ENCODE peak calls at places on chromosomes 11 and 22, in seven cellular contexts. W, C, E, L, B, Q and K are unnamed samples. For H3K4me1, the result is how much of the 10 kb centered on the place peaks cover.

GRCh38 chr11:10476927-10477689 is 22.0 kb downstream of the AMPD3 start:
- DNase-seq in W (no peak), C (no peak), E (no peak), L (no peak), B (no peak), Q (no peak), K (no peak)

GRCh38 chr11:55942785-55943392 is 6.7 kb upstream of the OR5I1 start:
- DNase-seq in W (peak), C (no peak), E (peak), L (no peak), B (no peak), Q (no peak), K (no peak)

GRCh38 chr11:11416502-11416901 is 63.5 kb upstream of the CSNK2A3 start:
- DNase-seq in W (no peak), C (no peak), E (no peak), L (no peak), B (no peak), Q (no peak), K (no peak)

GRCh38 chr22:44523981-44524759 is 26.1 kb upstream of the RTL6 start:
- DNase-seq in W (no peak), C (no peak), E (peak), L (no peak), B (peak), Q (no peak), K (no peak)

GRCh38 chr11:32758291-32758690 is 36.2 kb downstream of the CCDC73 start:
- DNase-seq in W (no peak), C (no peak), E (no peak), L (no peak), B (no peak), Q (no peak), K (no peak)

GRCh38 chr11:33545941-33546340 is 154.7 kb downstream of the C11orf91 start:
- DNase-seq in W (no peak), C (no peak), E (no peak), L (no peak), B (no peak), Q (no peak), K (no peak)

GRCh38 chr11:6599884-6600390 is 3.5 kb downstream of the RRP8 start:
- DNase-seq in W (no peak), C (no peak), E (no peak), L (no peak), B (no peak), Q (peak), K (no peak)

GRCh38 chr22:44628856-44629255 is 73.1 kb upstream of the PRR5 start:
- DNase-seq in W (no peak), C (no peak), E (no peak), L (no peak), B (no peak), Q (no peak), K (no peak)

GRCh38 chr11:117440258-117440657 is 112.6 kb downstream of the CEP164 start:
- DNase-seq in W (no peak), C (no peak), E (no peak), L (no peak), B (no peak), Q (no peak), K (no peak)

GRCh38 chr22:25542720-25543402 is 21.6 kb upstream of the GRK3 start:
- DNase-seq in W (no peak), C (no peak), E (peak), L (no peak), B (no peak), Q (no peak), K (no peak)

GRCh38 chr11:116932182-116932581 is 94.8 kb upstream of the APOA1 start:
- DNase-seq in W (no peak), C (peak), E (no peak), L (no peak), B (no peak), Q (no peak), K (no peak)

GRCh38 chr22:50027639-50028537 is 15.3 kb upstream of the IL17REL start:
- DNase-seq in W (no peak), C (no peak), E (no peak), L (no peak), B (no peak), Q (no peak), K (no peak)

GRCh38 chr11:94537051-94537600 is 6.6 kb upstream of the FUT4 start:
- DNase-seq in W (no peak), C (no peak), E (no peak), L (no peak), B (no peak), Q (no peak), K (no peak)

GRCh38 chr22:35195821-35196220 is 61.5 kb upstream of the HMGXB4 start:
- DNase-seq in W (no peak), C (no peak), E (no peak), L (no peak), B (no peak), Q (no peak), K (no peak)

GRCh38 chr11:3165152-3165705 is at the start of gene OSBPL5:
- DNase-seq in W (peak), C (peak), E (peak), L (no peak), B (peak), Q (peak), K (peak)

GRCh38 chr11:120432056-120433018 is 79.2 kb upstream of the GRIK4 start:
- DNase-seq in W (peak), C (no peak), E (no peak), L (peak), B (no peak), Q (peak), K (no peak)

GRCh38 chr11:119709638-119710346 is 19.2 kb downstream of the NECTIN1 start:
- DNase-seq in W (peak), C (no peak), E (peak), L (no peak), B (no peak), Q (no peak), K (no peak)

GRCh38 chr11:88292156-88292844 is 45.2 kb downstream of the CTSC start:
- DNase-seq in W (no peak), C (no peak), E (peak), L (no peak), B (no peak), Q (no peak), K (no peak)

GRCh38 chr11:59463176-59463575 is 6.4 kb downstream of the OR4D6 start:
- DNase-seq in W (peak), C (no peak), E (no peak), L (no peak), B (no peak), Q (no peak), K (no peak)

GRCh38 chr11:115525600-115526006 is 21.4 kb upstream of the CADM1 start:
- DNase-seq in W (no peak), C (no peak), E (no peak), L (no peak), B (no peak), Q (no peak), K (no peak)

GRCh38 chr11:122441702-122442092 is 213.8 kb upstream of the UBASH3B start:
- DNase-seq in W (no peak), C (no peak), E (no peak), L (no peak), B (no peak), Q (no peak), K (no peak)

GRCh38 chr11:8744423-8744822 is 61.8 kb downstream of the RPL27A start:
- DNase-seq in W (no peak), C (no peak), E (no peak), L (no peak), B (no peak), Q (no peak), K (no peak)

GRCh38 chr11:70032470-70032795 is 45.7 kb upstream of the ANO1 start:
- DNase-seq in W (no peak), C (no peak), E (no peak), L (no peak), B (no peak), Q (no peak), K (no peak)

GRCh38 chr11:65557280-65558001 is 718 bp downstream of the LTBP3 start:
- DNase-seq in W (peak), C (no peak), E (no peak), L (no peak), B (no peak), Q (no peak), K (no peak)

GRCh38 chr22:26527574-26528465 is 15.5 kb upstream of the TFIP11 start:
- DNase-seq in W (no peak), C (no peak), E (peak), L (no peak), B (peak), Q (no peak), K (no peak)

GRCh38 chr11:95516786-95517185 is 272.8 kb downstream of the FAM76B start:
- DNase-seq in W (no peak), C (no peak), E (no peak), L (no peak), B (no peak), Q (no peak), K (no peak)

GRCh38 chr22:30386608-30386959 is 627 bp downstream of the RNF215 start:
- DNase-seq in W (no peak), C (no peak), E (no peak), L (no peak), B (no peak), Q (no peak), K (no peak)

GRCh38 chr11:32785262-32785661 is 9.2 kb downstream of the CCDC73 start:
- DNase-seq in W (no peak), C (no peak), E (no peak), L (no peak), B (no peak), Q (no peak), K (no peak)

GRCh38 chr11:61949169-61950034 is 749 bp upstream of the BEST1 start:
- DNase-seq in W (peak), C (no peak), E (peak), L (no peak), B (peak), Q (no peak), K (no peak)

GRCh38 chr11:115501504-115501894 is 2.7 kb downstream of the CADM1 start:
- DNase-seq in W (peak), C (no peak), E (no peak), L (no peak), B (no peak), Q (no peak), K (no peak)

GRCh38 chr11:9775393-9775780 is 111.5 kb downstream of the SWAP70 start:
- DNase-seq in W (peak), C (no peak), E (no peak), L (no peak), B (no peak), Q (no peak), K (no peak)

GRCh38 chr11:35227551-35228341 is 88.8 kb downstream of the CD44 start:
- DNase-seq in W (no peak), C (no peak), E (no peak), L (no peak), B (no peak), Q (no peak), K (no peak)

GRCh38 chr11:123187221-123187620 is 7.8 kb downstream of the CLMP start:
- DNase-seq in W (no peak), C (no peak), E (no peak), L (no peak), B (no peak), Q (no peak), K (no peak)

GRCh38 chr11:69518081-69518950 is 36.9 kb downstream of the LINC01488 start:
- DNase-seq in W (no peak), C (no peak), E (no peak), L (no peak), B (no peak), Q (no peak), K (no peak)

GRCh38 chr22:39932918-39933649 is 27.1 kb upstream of the TMA7B start:
- DNase-seq in W (peak), C (peak), E (peak), L (no peak), B (no peak), Q (no peak), K (peak)

GRCh38 chr22:43304831-43305230 is 38.3 kb downstream of the SCUBE1 start:
- DNase-seq in W (no peak), C (no peak), E (no peak), L (no peak), B (no peak), Q (no peak), K (no peak)

GRCh38 chr11:26420331-26420730 is 88.4 kb downstream of the ANO3 start:
- DNase-seq in W (peak), C (no peak), E (no peak), L (no peak), B (no peak), Q (no peak), K (no peak)
- H3K4me1 ChIP-seq in W (under half), C (under half), E (under half), L (under half), B (under half), Q (under half), K (under half)

GRCh38 chr11:46335858-46336600 is 11.2 kb upstream of the DGKZ start:
- DNase-seq in W (no peak), C (no peak), E (no peak), L (no peak), B (no peak), Q (no peak), K (no peak)

GRCh38 chr11:46336781-46337180 is 10.5 kb upstream of the DGKZ start:
- DNase-seq in W (no peak), C (no peak), E (no peak), L (no peak), B (no peak), Q (no peak), K (no peak)

GRCh38 chr11:46338988-46339666 is 8.1 kb upstream of the DGKZ start:
- DNase-seq in W (peak), C (no peak), E (peak), L (no peak), B (peak), Q (peak), K (no peak)

GRCh38 chr11:46338636-46338987 is 8.7 kb upstream of the DGKZ start:
- DNase-seq in W (peak), C (no peak), E (no peak), L (no peak), B (no peak), Q (no peak), K (no peak)

GRCh38 chr11:46337626-46338345 is 9.5 kb upstream of the DGKZ start:
- DNase-seq in W (no peak), C (no peak), E (no peak), L (no peak), B (no peak), Q (no peak), K (no peak)
- H3K4me1 ChIP-seq in W (under half), C (half or more), E (under half), L (under half), B (under half), Q (under half), K (under half)

DNA sequence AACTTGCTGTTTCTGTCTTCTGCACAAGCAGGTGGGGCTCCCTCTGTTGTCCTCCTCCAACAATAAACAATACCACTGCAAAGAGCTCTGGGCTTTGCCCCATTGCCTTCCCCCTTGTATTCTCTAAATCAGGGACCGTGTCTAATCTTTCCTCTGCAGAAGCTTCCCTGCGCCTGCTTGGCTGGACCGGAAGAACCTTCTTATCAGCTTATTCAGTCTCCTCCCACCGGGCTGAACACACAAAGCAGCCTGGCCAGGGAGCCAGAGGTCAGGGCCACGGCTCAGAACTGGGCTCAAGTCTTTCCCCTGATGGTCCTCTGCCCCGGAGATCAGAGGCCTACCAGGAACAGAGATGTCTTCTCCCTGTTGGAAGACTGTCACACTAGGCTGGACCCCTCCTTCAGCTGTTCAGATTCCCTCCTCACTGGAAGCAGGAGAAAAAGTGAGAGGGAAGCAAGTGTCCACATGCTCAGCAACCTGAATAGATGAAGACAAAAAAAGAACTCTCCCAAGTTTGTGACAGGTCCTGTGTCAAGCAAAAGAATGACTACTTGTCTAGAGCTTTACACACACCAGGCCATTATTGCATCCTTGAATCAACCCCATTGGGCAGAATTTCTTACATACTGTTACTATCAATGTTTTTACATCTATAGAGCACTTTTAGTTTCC is 63.7 kb downstream of the RAB30 start:
- DNase-seq in W (peak), C (no peak), E (peak), L (no peak), B (peak), Q (no peak), K (no peak)
- H3K4me1 ChIP-seq in W (under half), C (under half), E (under half), L (under half), B (half or more), Q (under half), K (under half)

DNA sequence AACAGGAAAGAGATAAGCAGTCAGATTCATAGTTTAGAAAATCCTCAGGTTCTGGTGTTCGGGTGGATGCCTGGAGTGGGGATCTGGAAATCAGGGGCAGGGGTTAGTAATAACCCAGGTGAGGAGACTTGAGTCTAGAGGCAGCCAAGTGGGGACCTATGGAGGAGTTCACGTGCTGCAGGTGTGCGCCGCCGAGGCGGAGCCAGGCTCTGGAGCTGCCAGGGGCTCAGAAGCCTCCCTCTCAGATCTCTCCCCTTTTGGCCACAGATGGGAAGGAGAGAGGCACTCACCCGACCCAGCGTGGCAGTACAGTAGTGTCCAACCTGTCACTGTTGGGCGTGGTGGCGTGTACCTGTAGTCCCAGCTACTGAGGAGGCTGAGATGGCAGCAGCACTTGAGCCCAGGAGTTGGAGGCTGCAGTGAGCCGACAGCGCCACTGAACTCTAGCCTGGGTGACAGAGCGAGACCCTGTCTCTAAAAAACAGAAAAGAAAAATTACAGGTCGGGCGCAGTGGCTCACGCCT is 27.5 kb downstream of the TXN2 start:
- DNase-seq in W (no peak), C (no peak), E (no peak), L (no peak), B (no peak), Q (no peak), K (no peak)
- H3K4me1 ChIP-seq in W (under half), C (half or more), E (under half), L (under half), B (half or more), Q (under half), K (half or more)

DNA sequence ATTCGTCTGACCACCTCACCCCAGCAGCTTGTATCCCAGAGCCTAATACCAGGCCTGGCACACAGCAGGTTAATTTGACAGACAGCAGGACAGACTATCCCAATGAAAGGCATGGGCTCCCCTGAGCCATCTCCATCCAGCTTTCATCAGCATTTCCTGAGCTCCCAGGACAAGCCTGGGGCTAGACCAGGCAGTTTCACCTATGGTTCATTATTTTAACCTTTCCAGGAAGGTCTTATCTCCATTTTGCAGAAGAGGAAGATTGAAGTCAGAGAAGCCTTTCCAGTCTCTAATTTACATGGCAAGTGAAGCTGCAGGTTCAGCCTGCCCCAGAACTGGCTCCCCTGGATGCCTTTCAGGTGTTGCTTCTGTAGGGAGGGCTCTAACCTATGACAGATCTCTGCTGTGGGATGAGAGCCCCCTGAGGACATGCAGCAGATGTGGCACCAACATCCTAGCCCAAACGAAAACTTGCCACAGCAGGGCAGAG is 17.0 kb downstream of the ARRB1 start:
- DNase-seq in W (peak), C (no peak), E (no peak), L (no peak), B (no peak), Q (no peak), K (no peak)
- H3K4me1 ChIP-seq in W (under half), C (under half), E (under half), L (under half), B (under half), Q (under half), K (under half)

DNA sequence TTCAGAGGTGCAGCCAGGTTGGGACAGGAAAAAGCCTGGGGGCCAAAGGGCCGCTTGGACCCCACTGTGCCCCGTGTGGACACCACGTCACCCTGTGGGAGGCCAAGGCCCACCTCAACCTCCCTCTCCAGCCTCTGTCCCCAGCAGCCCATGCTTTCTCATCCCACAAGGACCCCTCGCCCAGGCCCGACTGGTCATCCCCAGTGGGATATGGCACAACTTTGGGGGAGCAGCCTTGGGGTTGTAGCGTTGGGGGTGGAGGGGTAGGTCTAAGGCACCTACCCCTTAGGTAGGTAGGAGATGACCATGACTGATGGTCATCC is 44.0 kb downstream of the IGF2 start:
- DNase-seq in W (no peak), C (no peak), E (no peak), L (no peak), B (no peak), Q (no peak), K (no peak)
- H3K4me1 ChIP-seq in W (under half), C (under half), E (under half), L (under half), B (under half), Q (under half), K (under half)

GRCh38 chr11:128716231-128716630 is 22.4 kb downstream of the FLI1 start:
- DNase-seq in W (no peak), C (peak), E (no peak), L (no peak), B (no peak), Q (no peak), K (no peak)

GRCh38 chr11:128713595-128713994 is 19.7 kb downstream of the FLI1 start:
- DNase-seq in W (no peak), C (no peak), E (no peak), L (no peak), B (no peak), Q (no peak), K (no peak)

GRCh38 chr11:128715691-128716153 is 21.9 kb downstream of the FLI1 start:
- DNase-seq in W (peak), C (no peak), E (no peak), L (no peak), B (no peak), Q (no peak), K (no peak)

GRCh38 chr11:128714881-128715280 is 21.0 kb downstream of the FLI1 start:
- DNase-seq in W (no peak), C (no peak), E (no peak), L (no peak), B (no peak), Q (no peak), K (no peak)

GRCh38 chr11:128714121-128714520 is 20.2 kb downstream of the FLI1 start:
- DNase-seq in W (no peak), C (no peak), E (no peak), L (no peak), B (no peak), Q (no peak), K (no peak)
- H3K4me1 ChIP-seq in W (under half), C (half or more), E (under half), L (under half), B (under half), Q (under half), K (half or more)

GRCh38 chr22:38700271-38700788 is 413 bp downstream of the JOSD1 start:
- DNase-seq in W (peak), C (no peak), E (no peak), L (no peak), B (peak), Q (no peak), K (peak)
- H3K4me1 ChIP-seq in W (under half), C (half or more), E (under half), L (under half), B (half or more), Q (under half), K (half or more)

GRCh38 chr11:68196219-68196618 is 16.9 kb downstream of the KMT5B start:
- DNase-seq in W (no peak), C (no peak), E (no peak), L (no peak), B (no peak), Q (no peak), K (no peak)
- H3K4me1 ChIP-seq in W (under half), C (half or more), E (under half), L (under half), B (half or more), Q (under half), K (under half)